ENCODE peak calls at places on chromosomes 2 and 18, in four cellular contexts. T, N, M and R are unnamed samples.

GRCh38 chr2:10508038-10508437 is 59.9 kb upstream of the ODC1 start:
- DNase-seq in T (no peak), N (no peak), M (no peak), R (no peak)

GRCh38 chr2:240995041-240995960 is 3.1 kb upstream of the SNED1 start:
- DNase-seq in T (no peak), N (no peak), M (no peak), R (peak; percentile 39)

GRCh38 chr2:149056541-149056940 is 18.0 kb downstream of the LYPD6B start:
- DNase-seq in T (no peak), N (no peak), M (no peak), R (no peak)

GRCh38 chr2:127083819-127084503 is 23.0 kb downstream of the BIN1 start:
- DNase-seq in T (no peak), N (no peak), M (no peak), R (no peak)

GRCh38 chr18:76494541-76495403 is at the start of gene ZNF516:
- DNase-seq in T (no peak), N (peak; percentile 25), M (peak; percentile 61), R (no peak)

GRCh38 chr2:169476459-169476858 is 2.8 kb upstream of the BBS5 start:
- DNase-seq in T (no peak), N (peak; percentile 62), M (no peak), R (no peak)

GRCh38 chr2:143081616-143082015 is 47.6 kb upstream of the ARHGAP15 start:
- DNase-seq in T (no peak), N (no peak), M (no peak), R (no peak)

GRCh38 chr2:240955306-240956101 is 42.9 kb upstream of the SNED1 start:
- DNase-seq in T (no peak), N (no peak), M (peak; percentile 41), R (no peak)

GRCh38 chr18:59994357-59994756 is 94.6 kb downstream of the PMAIP1 start:
- DNase-seq in T (no peak), N (no peak), M (no peak), R (no peak)

GRCh38 chr2:201232125-201232815 is 28.1 kb upstream of the CASP8 start:
- DNase-seq in T (peak; percentile 80), N (peak; percentile 98), M (peak; percentile 74), R (peak; percentile 70)

GRCh38 chr18:55863876-55864275 is 275.9 kb upstream of the TCF4 start:
- DNase-seq in T (no peak), N (no peak), M (peak; percentile 39), R (no peak)

GRCh38 chr2:37389984-37390765 is 45.7 kb downstream of the QPCT start:
- DNase-seq in T (peak; percentile 94), N (peak; percentile 56), M (no peak), R (peak; percentile 15)

GRCh38 chr2:165793779-165794519 is at the start of gene GALNT3:
- DNase-seq in T (no peak), N (no peak), M (peak; percentile 53), R (peak; percentile 94)

GRCh38 chr2:170862503-170862902 is 45.8 kb downstream of the GAD1 start:
- DNase-seq in T (no peak), N (no peak), M (no peak), R (no peak)

GRCh38 chr2:8889978-8890377 is 52.6 kb upstream of the KIDINS220 start:
- DNase-seq in T (no peak), N (no peak), M (no peak), R (no peak)

GRCh38 chr2:233061591-233062446 is 1.7 kb downstream of the INPP5D start:
- DNase-seq in T (no peak), N (peak; percentile 88), M (peak; percentile 48), R (no peak)

GRCh38 chr2:75627902-75628504 is 18.6 kb upstream of the MRPL19 start:
- DNase-seq in T (no peak), N (peak; percentile 75), M (peak; percentile 64), R (no peak)

GRCh38 chr2:4964579-4964978 is 727.6 kb upstream of the SOX11 start:
- DNase-seq in T (no peak), N (no peak), M (no peak), R (no peak)

GRCh38 chr2:138997849-138998517 is 217.8 kb upstream of the NXPH2 start:
- DNase-seq in T (no peak), N (no peak), M (no peak), R (no peak)

GRCh38 chr18:13242797-13243196 is 24.2 kb downstream of the LDLRAD4 start:
- DNase-seq in T (no peak), N (no peak), M (no peak), R (no peak)

GRCh38 chr2:238457927-238458324 is 31.2 kb downstream of the ASB1 start:
- DNase-seq in T (no peak), N (peak; percentile 50), M (no peak), R (no peak)

GRCh38 chr2:237786936-237787335 is 11.6 kb upstream of the RBM44 start:
- DNase-seq in T (no peak), N (no peak), M (no peak), R (no peak)

GRCh38 chr2:120177011-120177621 is 46.1 kb downstream of the TMEM185B start:
- DNase-seq in T (peak; percentile 84), N (no peak), M (no peak), R (no peak)

GRCh38 chr18:9613550-9614400 is 584 bp downstream of the PPP4R1 start:
- DNase-seq in T (no peak), N (peak; percentile 39), M (peak; percentile 80), R (peak; percentile 70)

GRCh38 chr2:137050949-137051348 is 285.6 kb downstream of the THSD7B start:
- DNase-seq in T (no peak), N (no peak), M (peak; percentile 7), R (no peak)

GRCh38 chr18:39946623-39947061 is 2008.4 kb upstream of the PIK3C3 start:
- DNase-seq in T (no peak), N (no peak), M (no peak), R (no peak)

GRCh38 chr2:65749549-65749948 is 317.1 kb upstream of the SPRED2 start:
- DNase-seq in T (no peak), N (no peak), M (no peak), R (no peak)

GRCh38 chr2:6073260-6074141 is 381.3 kb downstream of the SOX11 start:
- DNase-seq in T (no peak), N (no peak), M (peak; percentile 66), R (no peak)

GRCh38 chr2:125169022-125169763 is 1144.1 kb downstream of the CNTNAP5 start:
- DNase-seq in T (no peak), N (no peak), M (no peak), R (no peak)

GRCh38 chr2:120239488-120240287 is 13.0 kb upstream of the RALB start:
- DNase-seq in T (no peak), N (peak; percentile 37), M (no peak), R (peak; percentile 67)

GRCh38 chr18:79953921-79954651 is 2.6 kb upstream of the SLC66A2 start:
- DNase-seq in T (no peak), N (no peak), M (no peak), R (no peak)

DNA sequence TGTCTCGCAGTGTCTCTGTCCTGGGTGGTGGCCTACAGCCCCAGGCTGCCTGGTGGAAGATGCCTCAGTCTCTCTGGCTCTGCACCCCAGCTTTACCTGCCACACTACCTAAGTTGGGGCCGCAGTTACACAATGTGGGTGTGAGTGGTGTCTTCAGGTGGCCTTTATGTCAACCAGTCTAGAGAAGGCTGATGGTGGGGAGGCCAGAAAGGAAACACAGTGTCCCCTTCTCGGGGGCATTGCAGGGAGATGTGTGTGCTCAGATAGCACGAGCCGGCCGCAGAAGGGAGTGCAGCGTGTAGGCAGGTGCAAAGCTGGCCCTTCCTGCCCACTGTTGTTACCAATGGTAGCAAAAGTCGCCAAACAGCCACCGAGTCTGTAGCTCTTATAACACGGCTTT is 216.1 kb downstream of the SH3RF3 start:
- DNase-seq in T (no peak), N (no peak), M (no peak), R (no peak)
- TF ChIP-seq TCF12 in T (no peak), N (no peak), M (no peak), R (no peak)

DNA sequence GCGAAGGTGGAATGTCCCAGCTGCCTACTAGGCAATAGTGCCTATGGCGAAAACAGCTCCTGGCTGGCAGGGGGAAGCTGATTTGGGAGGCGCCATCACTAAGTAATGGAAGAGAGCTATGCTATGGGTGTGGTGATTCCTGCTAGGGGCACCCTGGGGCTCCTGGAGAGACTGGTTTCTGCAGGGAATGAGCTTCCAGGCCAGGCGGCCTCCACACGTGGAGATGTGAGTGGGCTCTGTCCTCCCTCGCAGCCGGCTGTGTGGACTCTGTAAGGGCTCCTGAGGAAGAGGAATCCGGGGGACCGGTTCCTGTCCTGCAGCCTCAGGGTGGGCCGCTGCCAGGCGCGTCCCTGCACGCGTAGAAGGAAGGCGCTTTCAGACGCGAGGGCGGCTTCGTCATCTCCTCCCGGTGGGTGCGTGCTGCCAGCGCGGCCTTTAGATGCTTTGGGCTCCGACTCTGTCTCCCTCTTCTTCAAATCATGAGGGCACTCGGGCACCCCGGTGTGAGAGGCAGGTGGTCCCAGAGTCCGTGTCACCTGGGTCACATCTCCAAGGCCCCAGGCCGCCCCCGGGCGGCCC is 55.5 kb upstream of the ANKRD62 start:
- DNase-seq in T (no peak), N (no peak), M (peak; percentile 43), R (peak; percentile 74)
- TF ChIP-seq SIN3A in T (no peak), N (no peak), M (no peak), R (no peak)

DNA sequence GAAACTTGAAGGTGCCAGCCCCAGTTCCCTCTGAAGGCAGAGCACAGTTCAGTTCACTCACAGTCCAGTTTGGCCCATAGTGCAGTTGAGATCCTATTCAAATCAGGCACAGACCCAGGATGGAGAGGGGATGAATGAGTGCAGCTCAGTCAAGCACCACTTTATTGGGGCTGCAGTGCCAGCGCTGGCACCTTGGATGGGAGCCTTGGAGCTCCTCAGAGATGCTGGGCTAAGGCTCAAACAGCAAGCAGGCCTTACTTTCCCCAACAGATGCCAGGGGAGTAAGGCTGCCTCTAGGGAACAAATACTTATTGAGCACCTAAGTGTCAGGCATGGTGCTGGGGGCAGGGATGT is 189.1 kb downstream of the ZBTB7C start:
- DNase-seq in T (no peak), N (no peak), M (no peak), R (no peak)
- TF ChIP-seq TCF12 in T (no peak), N (no peak), M (no peak), R (no peak)

GRCh38 chr2:12718662-12719399 is 2.1 kb downstream of the TRIB2 start:
- DNase-seq in T (no peak), N (no peak), M (peak; percentile 50), R (peak; percentile 59)
- TF ChIP-seq SIN3A in T (no peak), N (no peak), M (no peak), R (peak; percentile 52)

GRCh38 chr18:355678-356077 is 87.8 kb upstream of the THOC1 start:
- DNase-seq in T (no peak), N (no peak), M (no peak), R (no peak)

GRCh38 chr18:354003-354402 is 86.2 kb upstream of the THOC1 start:
- DNase-seq in T (no peak), N (no peak), M (no peak), R (no peak)

GRCh38 chr18:356763-357162 is 88.9 kb upstream of the THOC1 start:
- DNase-seq in T (no peak), N (no peak), M (no peak), R (no peak)

GRCh38 chr18:350953-351572 is 83.2 kb upstream of the THOC1 start:
- DNase-seq in T (no peak), N (no peak), M (no peak), R (no peak)

GRCh38 chr18:354456-354855 is 86.6 kb upstream of the THOC1 start:
- DNase-seq in T (no peak), N (no peak), M (no peak), R (no peak)
- TF ChIP-seq TCF12 in T (no peak), N (no peak), M (no peak), R (no peak)

GRCh38 chr18:43129946-43130523 is 14.6 kb upstream of the RIT2 start:
- DNase-seq in T (no peak), N (no peak), M (peak; percentile 48), R (no peak)
- TF ChIP-seq SIN3A in T (no peak), N (no peak), M (no peak), R (no peak)